ENCODE peak calls at places on chromosomes 3 and 15, in nine cellular contexts. Z is foreskin fibroblast, X is RWPE2, Q is progenitor cell of endocrine pancreas, S is GM10248, F is cardiac fibroblast, P is thyroid gland, B is endothelial cell, N is hepatocyte. V is an unnamed sample.

GRCh38 chr15:33154366-33155166 is 39.9 kb downstream of the FMN1 start:
- DNase-seq in F (peak; percentile 51), X (no peak), Z (peak; percentile 93), B (no peak), S (no peak), N (no peak), Q (no peak), P (no peak), V (no peak)

GRCh38 chr15:40929730-40930429 is 740 bp downstream of the DLL4 start:
- DNase-seq in X (peak; percentile 85), P (peak; percentile 75), B (no peak), Q (peak; percentile 52), S (no peak), F (peak; percentile 65), N (peak; percentile 74), Z (peak; percentile 60), V (peak; percentile 79)

GRCh38 chr3:115598216-115598615 is 25.1 kb upstream of the GAP43 start:
- DNase-seq in X (no peak), S (no peak), B (no peak), P (no peak), Z (no peak), Q (no peak), N (no peak), F (no peak), V (no peak)

GRCh38 chr3:171615742-171616141 is 155.5 kb upstream of the TNIK start:
- DNase-seq in B (no peak), Q (no peak), X (no peak), P (no peak), S (no peak), Z (no peak), N (no peak), F (peak; percentile 69), V (no peak)

GRCh38 chr15:100690032-100690785 is 87.8 kb downstream of the ASB7 start:
- DNase-seq in S (no peak), X (no peak), Z (peak; percentile 55), Q (no peak), B (no peak), N (no peak), F (no peak), P (peak; percentile 41), V (no peak)

GRCh38 chr15:39092354-39092753 is 488.5 kb upstream of the THBS1 start:
- DNase-seq in B (no peak), N (no peak), X (no peak), Q (no peak), F (no peak), Z (no peak), P (no peak), S (no peak), V (no peak)

GRCh38 chr15:42499888-42500609 is 4.6 kb downstream of the SNAP23 start:
- DNase-seq in Q (no peak), B (no peak), F (peak; percentile 45), S (no peak), P (no peak), N (no peak), Z (no peak), X (no peak), V (no peak)

GRCh38 chr3:126355251-126355650 is 2.0 kb downstream of the KLF15 start:
- DNase-seq in P (no peak), Q (no peak), X (no peak), Z (no peak), F (no peak), B (no peak), N (no peak), S (no peak), V (no peak)

GRCh38 chr15:69725210-69725609 is 272.6 kb downstream of the RPLP1 start:
- DNase-seq in Q (no peak), B (no peak), X (no peak), F (no peak), N (no peak), P (no peak), S (no peak), Z (no peak), V (no peak)

GRCh38 chr3:188055388-188055787 is 98.6 kb upstream of the LPP start:
- DNase-seq in F (no peak), Z (no peak), N (no peak), S (no peak), X (no peak), P (no peak), Q (no peak), B (no peak), V (no peak)

GRCh38 chr15:40084657-40085056 is 24.0 kb downstream of the BMF start:
- DNase-seq in N (no peak), S (no peak), Z (no peak), Q (no peak), X (no peak), P (peak; percentile 73), F (no peak), B (no peak), V (no peak)

GRCh38 chr3:157142315-157142714 is 17.6 kb downstream of the CCNL1 start:
- DNase-seq in S (no peak), F (no peak), N (no peak), Z (no peak), X (no peak), P (no peak), Q (no peak), B (no peak), V (no peak)

GRCh38 chr3:15783361-15783969 is 14.3 kb downstream of the ANKRD28 start:
- DNase-seq in S (no peak), P (no peak), F (peak; percentile 79), Z (no peak), B (no peak), X (no peak), N (no peak), Q (no peak), V (no peak)

GRCh38 chr3:193895409-193895808 is 240.5 kb upstream of the HES1 start:
- DNase-seq in X (no peak), P (no peak), Z (no peak), N (no peak), F (no peak), B (no peak), Q (no peak), S (no peak), V (no peak)

DNA sequence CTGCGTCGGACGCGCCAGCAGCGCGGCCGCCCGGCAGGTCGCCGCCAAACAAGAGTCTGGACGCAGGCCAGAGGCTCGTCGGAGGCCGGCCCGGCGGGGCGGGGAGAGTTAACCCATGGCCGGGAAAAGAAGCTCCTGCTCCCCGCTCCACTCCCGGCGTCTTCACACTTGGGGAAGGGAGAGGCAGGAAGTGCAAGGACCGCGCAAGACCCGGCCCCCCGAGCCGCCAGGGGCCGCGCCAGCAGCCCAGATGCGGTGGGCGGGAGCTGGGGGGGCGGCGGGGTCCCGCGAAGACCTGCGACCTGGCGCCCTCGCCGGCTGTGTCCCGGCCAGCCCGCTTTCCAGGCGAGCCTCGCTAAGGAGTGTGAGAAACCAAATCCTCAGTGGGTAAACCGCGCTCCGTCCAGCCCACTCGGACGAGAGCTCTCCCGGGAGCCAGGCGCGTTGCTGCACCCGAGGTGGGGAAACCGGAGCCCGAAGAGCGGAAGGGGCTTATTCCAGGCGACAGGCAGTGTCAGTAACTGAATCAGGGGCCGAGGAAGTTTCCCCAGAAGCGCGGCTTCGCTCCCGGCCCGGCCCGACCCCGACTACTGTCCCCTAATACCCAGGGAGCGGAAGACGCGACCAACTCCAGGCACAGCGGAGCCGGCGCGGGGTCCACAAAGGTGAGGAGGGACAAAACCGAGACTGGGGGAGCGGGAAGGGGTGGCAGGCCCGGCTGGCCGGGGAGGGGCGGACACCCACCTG is 714 bp downstream of the ADAMTS7 start:
- DNase-seq in Q (peak; percentile 41), P (peak; percentile 46), F (peak; percentile 66), Z (peak; percentile 12), N (peak; percentile 64), X (no peak), S (peak; percentile 48), B (peak; percentile 63), V (peak; percentile 69)
- TF ChIP-seq CTCF in Q (peak; percentile 22), P (no peak), F (no peak), Z (no peak), N (peak; percentile 14), X (peak; percentile 14), S (no peak), B (no peak), V (no peak)

GRCh38 chr3:14549256-14549931 is 9.3 kb upstream of the GRIP2 start:
- DNase-seq in S (no peak), Z (no peak), P (no peak), X (no peak), B (no peak), Q (no peak), N (no peak), F (peak; percentile 7), V (no peak)
- TF ChIP-seq CTCF in S (no peak), Z (peak; percentile 22), P (no peak), X (peak; percentile 20), B (peak; percentile 38), Q (peak; percentile 34), N (peak; percentile 10), F (peak; percentile 23), V (no peak)

GRCh38 chr15:98853593-98854420 is 153.8 kb downstream of the PGPEP1L start:
- DNase-seq in Z (no peak), F (peak; percentile 53), P (no peak), S (no peak), B (no peak), Q (no peak), X (no peak), N (peak; percentile 22), V (peak; percentile 26)
- TF ChIP-seq CTCF in Z (no peak), F (no peak), P (no peak), S (no peak), B (no peak), Q (no peak), X (no peak), N (no peak), V (no peak)

GRCh38 chr3:10395671-10396070 is 74.8 kb upstream of the SEC13 start:
- DNase-seq in Q (no peak), X (no peak), P (peak; percentile 6), S (no peak), Z (no peak), B (no peak), F (no peak), N (no peak), V (no peak)
- TF ChIP-seq CTCF in Q (no peak), X (no peak), P (no peak), S (no peak), Z (no peak), B (no peak), F (no peak), N (no peak), V (no peak)

GRCh38 chr15:97962263-97962662 is 1.8 kb downstream of the ARRDC4 start:
- DNase-seq in S (no peak), P (no peak), F (no peak), N (no peak), Z (no peak), Q (no peak), X (no peak), B (no peak), V (no peak)

GRCh38 chr15:97963779-97964178 is 3.3 kb downstream of the ARRDC4 start:
- DNase-seq in P (peak; percentile 39), S (no peak), F (no peak), B (no peak), Z (no peak), Q (no peak), X (no peak), N (no peak), V (no peak)

GRCh38 chr15:97968380-97968779 is 7.9 kb downstream of the ARRDC4 start:
- DNase-seq in B (no peak), Q (no peak), X (no peak), S (no peak), P (no peak), N (no peak), Z (peak; percentile 77), F (peak; percentile 81), V (no peak)

GRCh38 chr15:97972366-97972765 is 11.9 kb downstream of the ARRDC4 start:
- DNase-seq in F (no peak), N (no peak), S (no peak), X (no peak), Z (no peak), P (no peak), Q (no peak), B (no peak), V (no peak)

GRCh38 chr15:97966924-97967620 is 6.6 kb downstream of the ARRDC4 start:
- DNase-seq in Z (peak; percentile 16), Q (no peak), N (no peak), X (no peak), P (no peak), S (no peak), B (no peak), F (no peak), V (no peak)
- TF ChIP-seq CTCF in Z (no peak), Q (no peak), N (no peak), X (no peak), P (no peak), S (no peak), B (no peak), F (no peak), V (no peak)